ENCODE peak calls at places on chromosome 7, in seven cellular contexts. I is esophagus squamous epithelium, K is PC-9, E is adipocyte, L is iPS DF 6.9, S is spleen, Y is Panc1. B is an unnamed sample. For H3K4me1, the result is how much of the 10 kb centered on the place peaks cover.

GRCh38 chr7:30168800-30169584 is 34.2 kb downstream of the MTURN start:
- DNase-seq in I (no peak), K (peak), E (peak), L (peak), S (no peak), Y (no peak), B (peak)

GRCh38 chr7:26449175-26450165 is 157.8 kb downstream of the SNX10 start:
- DNase-seq in I (no peak), K (peak), E (no peak), L (no peak), S (no peak), Y (no peak), B (peak)

GRCh38 chr7:11155883-11156282 is 182.2 kb downstream of the PHF14 start:
- DNase-seq in I (no peak), K (no peak), E (no peak), L (no peak), S (no peak), Y (no peak), B (no peak)

GRCh38 chr7:34315032-34315431 is 343.0 kb upstream of the NPSR1 start:
- DNase-seq in I (no peak), K (no peak), E (peak), L (no peak), S (no peak), Y (no peak), B (peak)

GRCh38 chr7:18408461-18408860 is 87.1 kb upstream of the HDAC9 start:
- DNase-seq in I (no peak), K (no peak), E (peak), L (no peak), S (no peak), Y (no peak), B (no peak)

GRCh38 chr7:4682621-4683042 is 537 bp downstream of the FOXK1 start:
- DNase-seq in I (no peak), K (peak), E (peak), L (no peak), S (peak), Y (no peak), B (no peak)

GRCh38 chr7:24656608-24657007 is 83.4 kb downstream of the PALS2 start:
- DNase-seq in I (no peak), K (no peak), E (no peak), L (no peak), S (no peak), Y (no peak), B (no peak)

GRCh38 chr7:27171636-27172387 is 2.3 kb downstream of the HOXA10 start:
- DNase-seq in I (no peak), K (no peak), E (no peak), L (no peak), S (peak), Y (no peak), B (peak)

GRCh38 chr7:148336411-148336810 is 254.2 kb upstream of the C7orf33 start:
- DNase-seq in I (no peak), K (no peak), E (no peak), L (no peak), S (no peak), Y (no peak), B (peak)

GRCh38 chr7:47677664-47678063 is 95.8 kb upstream of the TNS3 start:
- DNase-seq in I (no peak), K (peak), E (no peak), L (no peak), S (no peak), Y (no peak), B (peak)

GRCh38 chr7:5557920-5558401 is 134.3 kb upstream of the TNRC18 start:
- DNase-seq in I (no peak), K (peak), E (peak), L (no peak), S (peak), Y (no peak), B (no peak)

GRCh38 chr7:70595741-70596574 is 536.0 kb upstream of the GALNT17 start:
- DNase-seq in I (no peak), K (no peak), E (no peak), L (no peak), S (no peak), Y (no peak), B (no peak)

GRCh38 chr7:28411876-28412662 is at the start of gene CREB5:
- DNase-seq in I (no peak), K (no peak), E (no peak), L (no peak), S (no peak), Y (no peak), B (peak)

GRCh38 chr7:46206474-46207060 is 285.5 kb upstream of the IGFBP3 start:
- DNase-seq in I (no peak), K (peak), E (no peak), L (no peak), S (no peak), Y (no peak), B (peak)

GRCh38 chr7:132680590-132680989 is 104.3 kb upstream of the PLXNA4 start:
- DNase-seq in I (no peak), K (no peak), E (no peak), L (no peak), S (no peak), Y (no peak), B (no peak)

GRCh38 chr7:54904986-54905385 is 113.8 kb upstream of the EGFR start:
- DNase-seq in I (no peak), K (no peak), E (peak), L (no peak), S (no peak), Y (no peak), B (no peak)

GRCh38 chr7:105647591-105647990 is 66.3 kb upstream of the EFCAB10 start:
- DNase-seq in I (no peak), K (peak), E (no peak), L (no peak), S (no peak), Y (no peak), B (no peak)

GRCh38 chr7:56063882-56064625 is at the start of gene SUMF2:
- DNase-seq in I (peak), K (peak), E (peak), L (peak), S (peak), Y (peak), B (peak)

GRCh38 chr7:148078126-148078525 is 512.4 kb upstream of the C7orf33 start:
- DNase-seq in I (no peak), K (no peak), E (no peak), L (no peak), S (no peak), Y (no peak), B (no peak)

GRCh38 chr7:92833766-92834605 is 2.4 kb downstream of the CDK6 start:
- DNase-seq in I (peak), K (peak), E (peak), L (no peak), S (peak), Y (no peak), B (peak)

GRCh38 chr7:46178685-46179084 is 257.6 kb upstream of the IGFBP3 start:
- DNase-seq in I (no peak), K (no peak), E (peak), L (no peak), S (no peak), Y (no peak), B (peak)

GRCh38 chr7:10022957-10023356 is 950.7 kb upstream of the PHF14 start:
- DNase-seq in I (no peak), K (peak), E (no peak), L (peak), S (no peak), Y (no peak), B (peak)

GRCh38 chr7:14233026-14233897 is 243.8 kb upstream of the ETV1 start:
- DNase-seq in I (no peak), K (peak), E (no peak), L (no peak), S (no peak), Y (no peak), B (peak)

GRCh38 chr7:2037805-2038635 is 194.7 kb downstream of the MAD1L1 start:
- DNase-seq in I (no peak), K (no peak), E (no peak), L (no peak), S (peak), Y (no peak), B (no peak)

GRCh38 chr7:15621468-15621867 is 59.7 kb upstream of the AGMO start:
- DNase-seq in I (no peak), K (no peak), E (no peak), L (no peak), S (no peak), Y (no peak), B (no peak)

GRCh38 chr7:135980665-135981180 is 3.6 kb upstream of the MTPN start:
- DNase-seq in I (peak), K (peak), E (peak), L (no peak), S (no peak), Y (no peak), B (peak)

GRCh38 chr7:91949221-91950009 is 8.8 kb downstream of the AKAP9 start:
- DNase-seq in I (no peak), K (no peak), E (no peak), L (no peak), S (no peak), Y (no peak), B (peak)

GRCh38 chr7:105769951-105770628 is 106.3 kb downstream of the ATXN7L1 start:
- DNase-seq in I (no peak), K (peak), E (peak), L (no peak), S (peak), Y (no peak), B (no peak)

GRCh38 chr7:73907554-73908122 is 46.7 kb downstream of the TMEM270 start:
- DNase-seq in I (no peak), K (no peak), E (no peak), L (no peak), S (peak), Y (no peak), B (no peak)

GRCh38 chr7:75920431-75921161 is 5.6 kb downstream of the POR start:
- DNase-seq in I (no peak), K (peak), E (peak), L (no peak), S (no peak), Y (no peak), B (no peak)

GRCh38 chr7:66304536-66304935 is 99.4 kb downstream of the TPST1 start:
- DNase-seq in I (no peak), K (no peak), E (no peak), L (no peak), S (no peak), Y (no peak), B (no peak)

GRCh38 chr7:117014673-117015133 is 61.4 kb downstream of the ST7 start:
- DNase-seq in I (no peak), K (no peak), E (no peak), L (no peak), S (peak), Y (no peak), B (no peak)

GRCh38 chr7:64558323-64558705 is 4.6 kb downstream of the ZNF680 start:
- DNase-seq in I (no peak), K (no peak), E (no peak), L (no peak), S (no peak), Y (no peak), B (no peak)

DNA sequence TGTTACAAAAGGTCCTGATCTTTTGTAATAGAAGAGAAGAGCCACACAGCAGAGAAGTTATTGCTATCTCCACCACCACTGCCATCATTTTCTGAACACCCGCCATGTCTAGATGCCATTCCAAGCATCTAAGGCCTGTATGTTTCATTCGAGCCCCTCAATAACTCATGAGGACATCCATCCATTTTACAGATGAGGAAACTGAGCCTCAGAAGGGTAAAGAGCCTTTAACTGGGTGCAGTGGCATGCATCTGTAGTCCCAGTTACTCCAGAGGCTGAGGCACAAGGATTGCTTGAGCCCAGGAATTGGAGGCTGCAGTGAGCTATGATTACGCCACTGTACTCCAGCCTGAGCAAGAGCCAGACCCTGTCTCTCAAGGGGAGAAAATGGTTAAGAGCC is 39.3 kb downstream of the UBE2H start:
- DNase-seq in I (no peak), K (no peak), E (no peak), L (no peak), S (no peak), Y (no peak), B (no peak)
- H3K4me1 ChIP-seq in I (under half), K (under half), E (under half), L (under half), S (under half), Y (under half), B (under half)

GRCh38 chr7:837001-837400 is 4.7 kb downstream of the SUN1 start:
- DNase-seq in I (no peak), K (no peak), E (no peak), L (no peak), S (peak), Y (no peak), B (no peak)

GRCh38 chr7:835491-836401 is 3.5 kb downstream of the SUN1 start:
- DNase-seq in I (no peak), K (no peak), E (no peak), L (no peak), S (peak), Y (no peak), B (peak)

GRCh38 chr7:834277-834676 is 2.0 kb downstream of the SUN1 start:
- DNase-seq in I (no peak), K (no peak), E (no peak), L (no peak), S (peak), Y (no peak), B (no peak)

GRCh38 chr7:835021-835420 is 2.7 kb downstream of the SUN1 start:
- DNase-seq in I (no peak), K (no peak), E (no peak), L (no peak), S (peak), Y (no peak), B (no peak)

GRCh38 chr7:836429-836828 is 4.2 kb downstream of the SUN1 start:
- DNase-seq in I (no peak), K (no peak), E (peak), L (no peak), S (no peak), Y (no peak), B (no peak)
- H3K4me1 ChIP-seq in I (half or more), K (under half), E (under half), L (under half), S (under half), Y (under half), B (under half)

GRCh38 chr7:149861728-149862045 is 12.1 kb upstream of the ATP6V0E2 start:
- DNase-seq in I (no peak), K (no peak), E (no peak), L (no peak), S (no peak), Y (no peak), B (no peak)

GRCh38 chr7:149860821-149861727 is 12.7 kb upstream of the ATP6V0E2 start:
- DNase-seq in I (no peak), K (no peak), E (no peak), L (no peak), S (no peak), Y (no peak), B (no peak)

GRCh38 chr7:149863500-149863899 is 10.3 kb upstream of the ATP6V0E2 start:
- DNase-seq in I (no peak), K (no peak), E (no peak), L (no peak), S (no peak), Y (no peak), B (no peak)

GRCh38 chr7:149864023-149864422 is 9.7 kb upstream of the ATP6V0E2 start:
- DNase-seq in I (no peak), K (no peak), E (no peak), L (no peak), S (no peak), Y (no peak), B (no peak)

DNA sequence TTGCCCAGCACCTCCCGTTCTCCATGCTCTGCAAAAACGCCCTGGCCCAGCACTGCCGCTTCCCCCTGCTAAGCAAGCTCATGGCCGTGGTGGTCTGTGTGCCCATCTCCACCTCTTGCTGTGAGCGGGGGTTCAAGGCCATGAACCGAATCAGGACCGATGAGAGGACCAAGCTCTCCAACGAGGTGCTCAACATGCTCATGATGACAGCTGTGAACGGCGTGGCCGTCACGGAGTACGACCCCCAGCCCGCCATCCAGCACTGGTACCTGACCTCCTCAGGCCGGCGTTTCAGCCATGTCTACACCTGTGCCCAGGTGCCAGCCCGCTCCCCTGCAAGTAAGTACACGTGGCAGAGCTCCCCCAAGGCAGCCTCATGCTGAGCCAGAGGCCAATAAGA is 11.6 kb upstream of the ATP6V0E2 start:
- DNase-seq in I (no peak), K (no peak), E (no peak), L (no peak), S (no peak), Y (no peak), B (no peak)
- H3K4me1 ChIP-seq in I (under half), K (under half), E (under half), L (under half), S (under half), Y (under half), B (under half)

DNA sequence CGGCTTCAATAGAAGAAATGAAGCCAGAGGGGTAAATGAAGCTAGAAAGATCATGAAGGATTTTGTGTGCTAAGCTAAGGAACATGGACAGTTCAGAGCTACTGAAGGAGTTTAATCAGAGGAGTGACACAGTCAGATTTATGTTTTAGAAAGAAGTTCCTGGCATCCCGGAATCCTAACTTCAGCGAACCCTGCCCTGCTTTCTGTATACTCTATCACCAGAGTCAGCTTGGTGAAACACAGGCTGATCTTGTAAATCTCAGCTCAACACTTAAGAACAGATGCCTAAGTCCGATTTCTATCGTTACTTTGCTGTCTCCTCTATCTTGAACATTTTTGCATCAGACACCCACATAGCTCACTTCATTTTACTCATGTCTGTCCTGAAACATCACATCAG is 9.1 kb downstream of the AHR start:
- DNase-seq in I (no peak), K (no peak), E (peak), L (no peak), S (no peak), Y (no peak), B (no peak)
- H3K4me1 ChIP-seq in I (half or more), K (half or more), E (half or more), L (under half), S (under half), Y (half or more), B (under half)

GRCh38 chr7:137923380-137923779 is 76.6 kb upstream of the DGKI start:
- DNase-seq in I (no peak), K (no peak), E (peak), L (no peak), S (no peak), Y (peak), B (no peak)
- H3K4me1 ChIP-seq in I (under half), K (under half), E (under half), L (under half), S (under half), Y (under half), B (under half)